ENCODE peak calls at places on chromosomes 5 and 9, in five cellular contexts. One of them, this sample, is unnamed.

GRCh38 chr5:65919773-65920172 is 6.6 kb upstream of the ERBIN start:
- DNase-seq in heart left ventricle: no peak
- DNase-seq in ovary: no peak
- DNase-seq in right lobe of liver: no peak
- DNase-seq in neural progenitor cell: no peak
- DNase-seq in this sample: peak; percentile 51

GRCh38 chr5:107294669-107295068 is 376.1 kb downstream of the EFNA5 start:
- DNase-seq in right lobe of liver: no peak
- DNase-seq in ovary: no peak
- DNase-seq in neural progenitor cell: no peak
- DNase-seq in heart left ventricle: no peak
- DNase-seq in this sample: peak; percentile 27

GRCh38 chr5:54835642-54836041 is 149.8 kb downstream of the ESM1 start:
- DNase-seq in ovary: no peak
- DNase-seq in right lobe of liver: no peak
- DNase-seq in heart left ventricle: no peak
- DNase-seq in neural progenitor cell: no peak
- DNase-seq in this sample: peak; percentile 71

GRCh38 chr5:136018814-136019777 is 9.7 kb upstream of the TGFBI start:
- DNase-seq in ovary: no peak
- DNase-seq in neural progenitor cell: no peak
- DNase-seq in right lobe of liver: peak; percentile 62
- DNase-seq in heart left ventricle: peak; percentile 69
- DNase-seq in this sample: peak; percentile 98

GRCh38 chr5:141039517-141039916 is 11.7 kb upstream of the PCDHB1 start:
- DNase-seq in heart left ventricle: no peak
- DNase-seq in neural progenitor cell: no peak
- DNase-seq in ovary: no peak
- DNase-seq in right lobe of liver: no peak
- DNase-seq in this sample: no peak

GRCh38 chr9:35186524-35186923 is 24.7 kb downstream of the UNC13B start:
- DNase-seq in neural progenitor cell: no peak
- DNase-seq in ovary: no peak
- DNase-seq in right lobe of liver: no peak
- DNase-seq in heart left ventricle: no peak
- DNase-seq in this sample: no peak

GRCh38 chr9:12738296-12738695 is 36.5 kb upstream of the LURAP1L start:
- DNase-seq in neural progenitor cell: no peak
- DNase-seq in ovary: no peak
- DNase-seq in heart left ventricle: no peak
- DNase-seq in right lobe of liver: no peak
- DNase-seq in this sample: no peak

GRCh38 chr9:72415948-72416347 is 50.9 kb upstream of the ZFAND5 start:
- DNase-seq in neural progenitor cell: no peak
- DNase-seq in ovary: no peak
- DNase-seq in heart left ventricle: no peak
- DNase-seq in right lobe of liver: no peak
- DNase-seq in this sample: no peak

GRCh38 chr5:180646289-180646962 is 3.0 kb downstream of the FLT4 start:
- DNase-seq in ovary: no peak
- DNase-seq in heart left ventricle: no peak
- DNase-seq in neural progenitor cell: no peak
- DNase-seq in right lobe of liver: peak; percentile 17
- DNase-seq in this sample: no peak

GRCh38 chr5:80246995-80247729 is 8.7 kb downstream of the SERINC5 start:
- DNase-seq in neural progenitor cell: peak; percentile 82
- DNase-seq in heart left ventricle: peak; percentile 50
- DNase-seq in ovary: no peak
- DNase-seq in right lobe of liver: peak; percentile 59
- DNase-seq in this sample: peak; percentile 90

DNA sequence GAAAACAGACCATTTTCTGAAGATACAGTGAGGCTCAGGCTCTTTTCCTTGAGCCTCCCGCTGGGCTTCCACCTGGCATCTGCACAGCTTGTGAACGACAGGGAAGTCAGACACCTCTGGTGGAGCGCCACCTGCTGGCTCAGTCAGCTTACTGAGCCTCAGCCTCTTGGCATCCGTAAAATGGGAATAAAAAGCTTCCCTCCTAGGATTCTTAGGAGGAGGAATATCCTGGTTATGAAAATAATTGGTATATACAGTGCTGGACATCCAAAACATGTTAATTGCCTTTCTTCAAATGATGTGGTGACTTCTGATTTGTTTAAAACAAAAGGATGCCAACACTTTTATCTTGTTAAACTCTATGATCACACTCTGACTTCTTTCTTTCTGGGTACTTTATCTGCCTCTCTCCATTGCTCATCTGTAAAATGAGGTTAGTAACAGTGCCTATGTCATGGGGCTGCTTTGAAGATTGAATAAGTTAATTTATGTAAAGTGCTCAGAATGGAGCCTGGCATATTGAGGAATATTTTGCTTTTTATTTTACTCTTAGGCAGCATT is 67.5 kb downstream of the MAMDC2 start:
- DNase-seq in right lobe of liver: peak; percentile 78
- DNase-seq in ovary: peak; percentile 87
- DNase-seq in neural progenitor cell: peak; percentile 92
- DNase-seq in heart left ventricle: peak; percentile 87
- DNase-seq in this sample: peak; percentile 78
- TF ChIP-seq CTCF in right lobe of liver: peak; percentile 90
- TF ChIP-seq CTCF in ovary: peak; percentile 47
- TF ChIP-seq CTCF in neural progenitor cell: peak; percentile 95
- TF ChIP-seq CTCF in heart left ventricle: peak; percentile 95
- TF ChIP-seq CTCF in this sample: peak; percentile 89

DNA sequence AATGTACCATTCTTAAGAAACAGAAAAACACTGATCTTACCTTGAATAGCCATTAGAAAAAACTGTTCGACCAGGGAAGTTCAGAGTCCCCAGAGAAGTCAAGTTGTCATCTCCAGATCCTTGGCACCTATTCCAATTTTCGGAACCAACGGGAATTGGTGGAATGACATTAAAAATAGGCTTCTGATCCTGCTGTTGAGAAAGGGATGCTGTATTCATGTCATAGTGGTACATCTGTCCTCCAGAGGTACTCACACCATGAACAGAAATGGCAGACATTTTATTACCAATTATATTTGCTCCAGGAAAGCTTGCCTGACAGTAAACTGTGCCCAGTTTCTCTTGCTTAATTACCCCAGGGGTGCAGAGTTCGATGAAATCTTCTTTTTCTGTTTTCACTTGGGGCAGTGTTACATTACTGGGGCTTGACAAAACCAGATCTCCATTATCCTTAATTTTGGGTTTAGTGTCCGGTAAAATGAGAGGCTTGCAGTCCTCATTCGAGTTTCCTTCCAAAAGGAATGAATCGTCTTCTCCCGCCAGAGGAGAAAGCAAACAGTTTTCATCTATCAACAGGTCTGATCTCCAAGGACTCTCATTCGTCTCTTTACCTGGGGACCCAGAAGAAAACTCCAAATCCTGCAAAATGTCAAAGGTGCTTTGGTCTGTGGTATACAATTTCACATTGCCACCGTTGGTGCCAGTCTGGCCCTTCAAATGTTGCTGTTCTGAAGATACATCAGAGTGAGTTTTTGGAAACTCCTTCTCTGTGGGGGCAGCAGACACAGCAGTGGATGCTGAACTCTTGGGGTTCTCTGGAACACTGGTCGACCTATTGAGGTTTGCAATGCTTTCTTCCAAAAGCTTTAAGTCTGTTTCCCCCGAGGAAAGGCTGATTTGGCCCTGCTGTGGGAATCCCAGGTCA is 3.6 kb downstream of the NR3C1 start:
- DNase-seq in neural progenitor cell: no peak
- DNase-seq in right lobe of liver: no peak
- DNase-seq in heart left ventricle: no peak
- DNase-seq in ovary: no peak
- DNase-seq in this sample: no peak
- H3K4me3 ChIP-seq in neural progenitor cell: no peak overlapping the region
- H3K4me3 ChIP-seq in right lobe of liver: peak overlapping the region; percentile 88
- H3K4me3 ChIP-seq in heart left ventricle: peak overlapping the region; percentile 68
- H3K4me3 ChIP-seq in ovary: peak overlapping the region; percentile 26
- H3K4me3 ChIP-seq in this sample: peak overlapping the region; percentile 16

GRCh38 chr9:111974092-111974681 is 77.6 kb downstream of the UGCG start:
- DNase-seq in ovary: no peak
- DNase-seq in heart left ventricle: no peak
- DNase-seq in neural progenitor cell: no peak
- DNase-seq in right lobe of liver: no peak
- DNase-seq in this sample: peak; percentile 80

GRCh38 chr9:111978616-111979015 is 82.0 kb downstream of the UGCG start:
- DNase-seq in neural progenitor cell: no peak
- DNase-seq in right lobe of liver: no peak
- DNase-seq in ovary: no peak
- DNase-seq in heart left ventricle: no peak
- DNase-seq in this sample: no peak

GRCh38 chr9:111980398-111980797 is 83.8 kb downstream of the UGCG start:
- DNase-seq in neural progenitor cell: no peak
- DNase-seq in right lobe of liver: no peak
- DNase-seq in ovary: no peak
- DNase-seq in heart left ventricle: no peak
- DNase-seq in this sample: no peak

GRCh38 chr9:111979561-111979960 is 82.9 kb downstream of the UGCG start:
- DNase-seq in right lobe of liver: no peak
- DNase-seq in neural progenitor cell: no peak
- DNase-seq in heart left ventricle: no peak
- DNase-seq in ovary: no peak
- DNase-seq in this sample: no peak

DNA sequence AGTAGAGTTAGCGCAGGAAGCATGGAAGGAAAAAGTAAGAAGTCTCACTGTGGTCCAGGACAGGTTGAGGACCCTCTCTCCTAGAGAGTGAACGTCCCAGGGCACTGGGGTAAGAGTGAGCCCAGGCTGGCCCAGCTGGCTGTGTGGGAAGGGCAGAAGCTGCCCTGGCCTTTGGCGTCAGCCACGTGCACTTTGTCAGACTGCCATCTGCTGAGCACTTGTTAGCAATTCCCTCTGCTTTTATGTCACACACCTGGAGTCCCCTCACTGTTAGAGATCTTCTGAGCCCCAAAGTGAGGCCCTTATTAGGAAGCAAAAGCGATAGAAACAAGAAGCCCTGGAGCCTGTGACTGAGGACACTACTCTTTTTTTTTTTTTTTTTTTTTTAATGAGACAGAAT is 79.1 kb downstream of the UGCG start:
- DNase-seq in ovary: no peak
- DNase-seq in neural progenitor cell: peak; percentile 40
- DNase-seq in heart left ventricle: peak; percentile 55
- DNase-seq in right lobe of liver: peak; percentile 82
- DNase-seq in this sample: no peak
- TF ChIP-seq CTCF in ovary: no peak
- TF ChIP-seq CTCF in neural progenitor cell: peak; percentile 27
- TF ChIP-seq CTCF in heart left ventricle: no peak
- TF ChIP-seq CTCF in right lobe of liver: peak; percentile 36
- TF ChIP-seq CTCF in this sample: no peak

DNA sequence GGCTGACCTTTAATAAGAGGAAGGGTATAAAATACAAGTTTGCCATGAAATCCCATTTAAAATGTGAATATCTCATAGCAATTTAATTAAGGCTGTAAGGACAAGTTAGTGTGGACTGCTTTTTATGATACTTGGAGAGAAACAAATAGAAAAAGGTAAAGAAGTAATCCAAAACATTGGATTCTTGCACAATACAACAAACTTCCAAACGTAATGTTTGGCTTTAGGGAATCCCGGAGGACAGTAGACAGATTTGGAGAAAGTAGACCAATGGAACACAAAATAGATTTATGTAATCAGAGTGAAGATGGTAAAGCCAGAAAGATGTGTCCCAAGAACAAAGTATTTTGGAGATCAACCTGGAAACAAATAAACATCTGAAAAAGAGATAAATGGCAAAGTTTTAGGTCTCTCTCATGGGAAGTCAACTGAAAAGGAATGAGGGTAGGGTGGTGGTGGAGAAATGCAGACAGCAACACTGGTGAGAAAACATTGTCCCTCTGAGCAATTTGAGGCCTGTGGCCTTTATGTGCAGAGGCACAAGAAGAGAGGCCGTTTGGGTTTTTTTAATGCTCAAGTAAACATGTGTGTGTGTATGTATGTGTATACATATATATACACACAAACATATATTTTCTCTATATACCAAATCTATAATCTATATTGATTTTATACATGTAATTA is 620.6 kb downstream of the PDE4D start:
- DNase-seq in heart left ventricle: no peak
- DNase-seq in ovary: no peak
- DNase-seq in right lobe of liver: no peak
- DNase-seq in neural progenitor cell: no peak
- DNase-seq in this sample: no peak
- H3K4me3 ChIP-seq in heart left ventricle: peak overlapping the region; percentile 58
- H3K4me3 ChIP-seq in ovary: no peak overlapping the region
- H3K4me3 ChIP-seq in right lobe of liver: no peak overlapping the region
- H3K4me3 ChIP-seq in neural progenitor cell: no peak overlapping the region
- H3K4me3 ChIP-seq in this sample: no peak overlapping the region

This sample was measured in cardiac fibroblast.